ENCODE peak calls at places on chromosomes 7 and 10, in four cellular contexts. T is A549, P is GM12865, Z is RWPE1. Y is an unnamed sample.

GRCh38 chr10:118851062-118852035 is 96.6 kb upstream of the CACUL1 start:
- DNase-seq in P (peak), T (no peak), Z (no peak), Y (no peak)

GRCh38 chr7:139361523-139361922 is 1.8 kb downstream of the LUC7L2 start:
- DNase-seq in P (no peak), Z (no peak), T (no peak), Y (no peak)

GRCh38 chr7:101125989-101126650 is 784 bp upstream of the SERPINE1 start:
- DNase-seq in P (peak), Z (peak), T (peak), Y (no peak)

GRCh38 chr7:129906700-129907099 is 46.1 kb downstream of the UBE2H start:
- DNase-seq in T (peak), Z (no peak), P (no peak), Y (no peak)

GRCh38 chr7:43508434-43508833 is 74.5 kb upstream of the STK17A start:
- DNase-seq in T (no peak), P (no peak), Z (no peak), Y (no peak)

GRCh38 chr7:142463401-142463850 is 205.6 kb upstream of the PRSS58 start:
- DNase-seq in P (peak), Z (no peak), T (no peak), Y (peak)

GRCh38 chr10:5550250-5550545 is 25.4 kb downstream of the CALML3 start:
- DNase-seq in P (no peak), Z (no peak), T (no peak), Y (no peak)

GRCh38 chr7:30474893-30475292 is 3.7 kb downstream of the NOD1 start:
- DNase-seq in T (no peak), P (no peak), Z (no peak), Y (no peak)

GRCh38 chr7:139842414-139843210 is 13.5 kb downstream of the TBXAS1 start:
- DNase-seq in T (no peak), P (peak), Z (no peak), Y (no peak)

GRCh38 chr7:45153238-45153637 is 4.4 kb upstream of the RAMP3 start:
- DNase-seq in T (peak), Z (no peak), P (no peak), Y (no peak)

GRCh38 chr10:35940067-35940989 is 298.2 kb upstream of the FZD8 start:
- DNase-seq in T (no peak), P (no peak), Z (no peak), Y (no peak)

GRCh38 chr7:27110977-27111752 is 8.7 kb upstream of the HOXA2 start:
- DNase-seq in Z (peak), T (peak), P (no peak), Y (no peak)

GRCh38 chr7:3605222-3605621 is 304.2 kb downstream of the SDK1 start:
- DNase-seq in T (no peak), P (no peak), Z (no peak), Y (no peak)

GRCh38 chr7:83142365-83142764 is 20.3 kb downstream of the PCLO start:
- DNase-seq in P (no peak), T (no peak), Z (no peak), Y (no peak)

GRCh38 chr10:124509836-124510535 is 48.4 kb downstream of the LHPP start:
- DNase-seq in P (no peak), Z (no peak), T (no peak), Y (no peak)

GRCh38 chr7:17507717-17508116 is 209.3 kb downstream of the AHR start:
- DNase-seq in P (no peak), T (no peak), Z (no peak), Y (no peak)

GRCh38 chr7:148175512-148175911 is 415.1 kb upstream of the C7orf33 start:
- DNase-seq in P (no peak), Z (no peak), T (no peak), Y (no peak)

GRCh38 chr10:110916554-110917346 is 2.2 kb downstream of the BBIP1 start:
- DNase-seq in P (no peak), T (peak), Z (no peak), Y (no peak)

GRCh38 chr10:110919349-110919931 is at the start of gene SHOC2:
- DNase-seq in P (peak), Z (peak), T (no peak), Y (peak)

GRCh38 chr10:110919971-110920881 is 822 bp downstream of the SHOC2 start:
- DNase-seq in Z (peak), T (peak), P (peak), Y (peak)

GRCh38 chr10:110918269-110918632 is 729 bp downstream of the BBIP1 start:
- DNase-seq in P (no peak), Z (peak), T (peak), Y (no peak)

GRCh38 chr10:110918633-110919348 is at the start of gene BBIP1:
- DNase-seq in T (peak), Z (peak), P (peak), Y (peak)
- TF ChIP-seq CTCF in T (no peak), Z (peak), P (no peak), Y (no peak)

DNA sequence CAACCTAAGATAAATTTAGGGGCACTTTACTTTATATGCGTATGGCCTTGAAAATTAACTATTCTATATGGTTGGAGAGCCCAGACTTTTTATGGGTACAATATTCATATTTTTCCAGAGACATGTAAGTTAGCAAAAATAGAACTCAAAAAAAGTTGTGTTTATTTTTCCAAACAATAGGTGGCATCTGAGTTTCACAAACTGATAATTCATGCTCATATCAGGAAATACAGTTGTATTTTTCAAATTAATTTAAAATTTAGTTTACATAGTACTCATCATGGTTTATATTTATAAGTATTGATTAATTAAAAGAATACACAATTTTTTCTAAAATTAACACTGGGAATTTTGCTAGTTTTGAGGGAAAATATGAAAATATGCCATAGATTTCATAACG is 34.6 kb downstream of the ANKRD7 start:
- DNase-seq in Z (no peak), T (no peak), P (no peak), Y (peak)
- TF ChIP-seq CTCF in Z (no peak), T (peak), P (no peak), Y (peak)

GRCh38 chr10:84261236-84261635 is 16.4 kb downstream of the RGR start:
- DNase-seq in P (no peak), T (no peak), Z (no peak), Y (no peak)

GRCh38 chr10:84257343-84258020 is 12.6 kb downstream of the RGR start:
- DNase-seq in T (no peak), P (no peak), Z (no peak), Y (no peak)

GRCh38 chr10:84254552-84255137 is 9.8 kb downstream of the RGR start:
- DNase-seq in Z (no peak), P (no peak), T (no peak), Y (no peak)

GRCh38 chr10:84258034-84258695 is 13.3 kb downstream of the RGR start:
- DNase-seq in P (no peak), Z (no peak), T (no peak), Y (no peak)

DNA sequence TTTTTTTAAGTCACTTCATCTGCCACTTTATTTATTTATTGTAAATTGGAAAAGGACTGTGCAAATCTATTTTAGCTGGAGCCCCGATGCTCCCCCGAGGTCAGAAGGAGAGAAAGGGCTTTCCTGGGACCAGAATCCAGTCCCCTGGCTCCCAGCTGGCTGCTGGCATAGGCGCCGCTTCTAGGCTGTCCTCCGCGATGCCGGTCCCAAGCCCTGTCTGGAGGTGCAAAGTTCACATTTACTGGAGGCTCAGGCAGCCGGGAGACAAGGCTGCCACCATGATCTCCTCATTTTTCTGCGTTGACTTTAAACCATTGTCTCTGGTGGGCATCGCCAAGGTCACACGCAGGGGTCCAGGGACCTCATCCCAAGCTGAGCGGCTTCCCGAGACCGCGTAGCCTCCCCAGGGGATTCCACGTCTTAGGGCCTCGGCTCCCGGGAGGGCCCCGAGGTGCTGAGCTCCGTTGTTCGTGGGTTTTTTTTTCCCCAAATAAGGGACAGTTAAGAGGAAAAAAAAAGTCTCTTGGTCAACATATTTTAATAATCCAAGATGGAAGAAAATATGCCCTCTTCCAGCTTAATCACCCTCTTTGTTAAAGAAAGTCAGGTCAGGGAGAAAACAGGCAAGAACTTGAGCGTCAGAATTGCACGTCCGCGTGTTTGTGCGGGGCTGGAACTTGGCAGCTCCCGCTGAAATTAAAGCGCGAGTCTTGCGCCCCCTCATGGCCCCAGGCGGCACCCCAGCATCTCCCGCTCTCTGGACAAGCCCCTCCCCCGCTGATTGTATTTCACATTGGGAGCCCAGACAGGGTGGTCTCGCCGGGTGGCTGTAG is 11.9 kb downstream of the RGR start:
- DNase-seq in T (peak), Z (no peak), P (peak), Y (no peak)
- TF ChIP-seq CTCF in T (peak), Z (peak), P (peak), Y (no peak)

DNA sequence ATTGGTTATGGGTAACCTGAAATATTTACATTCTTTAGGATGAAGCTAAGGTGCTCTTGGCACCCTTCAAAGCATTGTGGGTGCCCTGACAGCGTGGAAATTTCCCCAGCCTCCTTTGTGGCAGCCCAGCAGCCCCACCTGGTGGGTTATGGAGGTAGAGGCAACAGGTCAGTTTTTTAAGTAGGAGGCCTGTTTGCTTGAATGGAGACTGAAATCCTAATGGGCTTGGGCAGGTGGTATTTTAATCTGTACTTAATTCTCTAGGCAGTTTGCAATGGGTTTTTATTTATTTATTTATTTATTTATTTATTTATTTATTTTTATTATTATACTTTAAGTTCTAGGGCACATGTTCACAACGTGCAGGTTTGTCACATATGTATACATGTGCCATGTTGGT is 139.4 kb downstream of the EPC1 start:
- DNase-seq in Z (peak), P (peak), T (peak), Y (peak)
- TF ChIP-seq CTCF in Z (peak), P (peak), T (peak), Y (peak)

GRCh38 chr10:50623299-50624153 is at the start of gene SGMS1:
- DNase-seq in T (peak), Z (peak), P (peak), Y (peak)
- TF ChIP-seq CTCF in T (no peak), Z (no peak), P (no peak), Y (no peak)

DNA sequence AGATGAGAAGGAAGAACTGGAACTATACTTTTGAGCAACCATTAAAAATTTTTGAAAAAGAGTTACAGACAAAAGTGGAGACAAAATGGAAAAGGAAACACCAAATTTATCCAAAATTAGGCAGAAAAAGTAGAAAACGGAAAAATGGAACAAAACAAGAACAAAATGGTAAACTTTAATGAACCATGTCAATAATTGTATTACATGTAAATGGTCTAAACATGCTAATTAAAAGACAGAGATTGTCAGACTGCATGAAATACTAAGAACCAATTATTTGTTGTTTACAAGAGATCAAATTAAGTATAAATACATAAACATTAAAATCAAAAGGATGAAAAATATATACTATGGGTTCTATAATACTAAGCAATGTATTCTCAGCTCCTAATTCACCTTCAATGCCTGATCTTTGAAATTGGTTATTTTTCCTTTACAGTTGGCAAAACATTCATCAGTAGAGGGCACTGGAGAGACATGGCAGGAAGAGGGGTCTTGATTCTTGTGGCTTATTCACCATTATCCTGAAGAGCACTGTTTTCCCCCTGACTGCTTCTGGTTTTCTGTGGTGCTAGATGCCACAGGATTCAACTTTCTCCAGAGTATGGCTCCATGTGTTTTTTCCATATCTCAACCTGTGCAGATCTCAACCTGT is 124.9 kb downstream of the ELFN1 start:
- DNase-seq in Z (no peak), P (no peak), T (no peak), Y (no peak)
- TF ChIP-seq CTCF in Z (no peak), P (peak), T (no peak), Y (peak)

GRCh38 chr7:20441346-20441745 is 110.6 kb downstream of the ITGB8 start:
- DNase-seq in P (no peak), T (no peak), Z (no peak), Y (no peak)

GRCh38 chr7:20439786-20440185 is 109.1 kb downstream of the ITGB8 start:
- DNase-seq in Z (no peak), T (no peak), P (no peak), Y (no peak)

GRCh38 chr7:20441886-20442505 is 111.3 kb downstream of the ITGB8 start:
- DNase-seq in P (no peak), T (no peak), Z (no peak), Y (no peak)

GRCh38 chr7:20439384-20439783 is 108.7 kb downstream of the ITGB8 start:
- DNase-seq in P (no peak), T (no peak), Z (no peak), Y (no peak)

DNA sequence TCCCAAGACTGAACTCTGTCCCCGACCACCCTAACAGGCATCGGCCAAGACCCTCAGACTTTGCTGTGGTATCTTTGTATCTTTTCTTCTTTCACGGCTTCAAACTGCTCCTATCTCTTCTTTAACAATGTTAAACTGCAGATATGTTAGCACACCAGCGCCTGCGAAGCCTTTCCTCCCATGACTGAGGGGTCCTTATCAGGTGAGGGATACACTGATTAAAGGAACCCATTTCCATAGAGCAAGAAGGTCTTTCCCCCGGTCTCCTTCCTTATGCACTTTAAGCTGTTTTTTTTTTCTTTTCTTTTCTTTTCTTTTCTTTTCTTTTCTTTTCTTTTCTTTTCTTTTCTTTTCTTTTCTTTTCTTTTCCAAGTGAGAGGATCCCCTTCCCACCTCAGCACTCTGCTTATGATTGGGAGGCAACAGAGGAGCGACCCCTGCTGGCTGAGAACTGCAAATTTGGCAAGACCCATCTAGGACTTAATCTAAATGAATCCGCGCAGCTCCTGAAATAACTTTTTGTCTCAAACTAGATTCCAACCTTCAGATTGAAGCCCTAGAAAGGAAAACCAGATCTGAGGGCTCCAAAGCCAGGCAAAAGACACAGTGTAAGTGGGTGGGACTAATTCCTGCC is 109.9 kb downstream of the ITGB8 start:
- DNase-seq in Z (no peak), P (peak), T (peak), Y (no peak)
- TF ChIP-seq CTCF in Z (no peak), P (peak), T (peak), Y (peak)

GRCh38 chr10:109259293-109259692 is 664.0 kb downstream of the XPNPEP1 start:
- DNase-seq in Z (no peak), P (no peak), T (no peak), Y (no peak)

GRCh38 chr10:109261231-109261630 is 662.1 kb downstream of the XPNPEP1 start:
- DNase-seq in P (no peak), Z (no peak), T (no peak), Y (no peak)

GRCh38 chr10:109264004-109264403 is 659.3 kb downstream of the XPNPEP1 start:
- DNase-seq in T (no peak), Z (no peak), P (no peak), Y (no peak)
- TF ChIP-seq CTCF in T (no peak), Z (no peak), P (no peak), Y (no peak)

DNA sequence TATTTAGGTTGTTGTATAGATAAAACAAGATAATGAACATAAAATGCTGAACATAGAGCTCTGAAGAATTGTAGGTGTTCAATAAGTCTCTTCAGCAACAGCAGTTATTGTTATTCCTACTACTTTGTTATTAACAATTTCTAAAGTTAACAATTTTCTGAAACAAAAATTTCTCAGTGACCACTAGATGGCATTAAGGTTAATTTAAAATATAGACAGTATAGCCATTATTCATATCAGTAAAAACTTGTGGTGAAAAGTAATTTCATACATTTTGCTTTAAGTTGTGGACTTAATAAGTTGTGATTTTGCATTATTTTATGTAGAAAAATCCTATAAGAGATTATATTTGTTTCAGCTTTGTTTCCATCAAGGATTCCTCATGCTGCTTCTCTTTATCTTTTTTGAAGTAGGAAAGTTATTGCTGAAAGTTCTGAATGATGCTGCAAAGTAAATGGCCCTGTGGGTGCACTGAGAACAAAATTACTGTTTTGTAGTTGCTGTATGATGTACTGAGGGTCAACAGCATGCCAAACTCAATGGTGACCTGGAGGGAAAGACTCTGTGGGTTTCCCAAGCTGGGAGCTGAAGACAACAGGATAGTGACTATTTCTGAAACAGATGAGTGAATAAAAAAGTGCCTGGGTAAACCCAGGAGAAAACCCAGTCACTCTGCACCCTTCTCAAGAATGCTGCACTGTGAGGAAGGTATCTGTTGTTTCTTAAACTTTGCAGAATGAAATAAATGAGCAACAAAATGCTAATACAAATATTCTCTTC is 253.6 kb downstream of the KIF20B start:
- DNase-seq in P (peak), Z (peak), T (no peak), Y (no peak)
- TF ChIP-seq CTCF in P (peak), Z (peak), T (peak), Y (peak)